ENCODE peak calls at places on chromosome 9, in six cellular contexts. H, F, R, B, M and X are unnamed samples.
A peak's percentile ranks its signal among the peaks of the same experiment; 100 is the strongest.

GRCh38 chr9:35732185-35733108 is at the start of the genes CREB3 and TLN1:
- DNase-seq in R (peak; percentile 97), B (peak; percentile 98), F (peak; percentile 97), H (peak; percentile 97), M (peak; percentile 98), X (no peak)

GRCh38 chr9:72351538-72352453 is 13.2 kb downstream of the ZFAND5 start:
- DNase-seq in F (no peak), R (peak; percentile 16), M (no peak), H (no peak), B (no peak), X (no peak)

GRCh38 chr9:84315278-84315877 is 25.2 kb downstream of the SLC28A3 start:
- DNase-seq in M (peak; percentile 36), R (peak; percentile 14), H (peak; percentile 61), B (peak; percentile 63), F (peak; percentile 41), X (no peak)

GRCh38 chr9:124629600-124629999 is 122.4 kb upstream of the NR5A1 start:
- DNase-seq in H (no peak), R (no peak), M (no peak), F (no peak), B (no peak), X (no peak)

GRCh38 chr9:97525451-97525850 is 24.0 kb downstream of the TMOD1 start:
- DNase-seq in F (no peak), B (no peak), M (no peak), H (no peak), R (no peak), X (no peak)

GRCh38 chr9:120891255-120891954 is 14.4 kb upstream of the PHF19 start:
- DNase-seq in H (no peak), R (no peak), M (peak; percentile 51), F (no peak), B (no peak), X (no peak)

GRCh38 chr9:131485206-131485605 is 17.5 kb upstream of the POMT1 start:
- DNase-seq in R (no peak), B (no peak), F (no peak), M (no peak), H (no peak), X (no peak)

GRCh38 chr9:470041-470781 is 255.5 kb downstream of the DOCK8 start:
- DNase-seq in R (peak; percentile 89), M (peak; percentile 89), B (peak; percentile 94), F (peak; percentile 75), H (peak; percentile 54), X (peak; percentile 58)

GRCh38 chr9:88789785-88790184 is 201.5 kb upstream of the S1PR3 start:
- DNase-seq in H (no peak), F (no peak), R (no peak), M (no peak), B (no peak), X (no peak)

GRCh38 chr9:11158676-11159075 is 545.9 kb upstream of the PTPRD start:
- DNase-seq in M (no peak), R (no peak), B (no peak), H (no peak), F (no peak), X (no peak)
- H3K27ac ChIP-seq in M (no peak overlapping the region), R (no peak overlapping the region), B (no peak overlapping the region), H (no peak overlapping the region), F (no peak overlapping the region), X (no peak overlapping the region)

GRCh38 chr9:114717908-114718486 is 36.0 kb upstream of the TEX48 start:
- DNase-seq in B (no peak), H (no peak), M (no peak), F (no peak), R (no peak), X (no peak)
- H3K27me3 ChIP-seq in B (no peaks in the 10 kb centered on the region), H (peaks cover 30% of the 10 kb centered on the region), M (no peaks in the 10 kb centered on the region), F (peaks cover 9% of the 10 kb centered on the region), R (peaks cover 20% of the 10 kb centered on the region), X (peaks cover 2% of the 10 kb centered on the region)

GRCh38 chr9:100108572-100108971 is 9.5 kb downstream of the INVS start:
- DNase-seq in R (no peak), B (no peak), M (no peak), H (no peak), F (no peak), X (no peak)

GRCh38 chr9:100111235-100111634 is 12.2 kb downstream of the INVS start:
- DNase-seq in R (peak; percentile 83), M (no peak), B (no peak), H (no peak), F (peak; percentile 78), X (no peak)

GRCh38 chr9:100105861-100106260 is 6.8 kb downstream of the INVS start:
- DNase-seq in B (no peak), M (no peak), H (no peak), F (no peak), R (no peak), X (no peak)

GRCh38 chr9:100104314-100104713 is 5.3 kb downstream of the INVS start:
- DNase-seq in H (no peak), F (no peak), M (no peak), R (no peak), B (no peak), X (no peak)

DNA sequence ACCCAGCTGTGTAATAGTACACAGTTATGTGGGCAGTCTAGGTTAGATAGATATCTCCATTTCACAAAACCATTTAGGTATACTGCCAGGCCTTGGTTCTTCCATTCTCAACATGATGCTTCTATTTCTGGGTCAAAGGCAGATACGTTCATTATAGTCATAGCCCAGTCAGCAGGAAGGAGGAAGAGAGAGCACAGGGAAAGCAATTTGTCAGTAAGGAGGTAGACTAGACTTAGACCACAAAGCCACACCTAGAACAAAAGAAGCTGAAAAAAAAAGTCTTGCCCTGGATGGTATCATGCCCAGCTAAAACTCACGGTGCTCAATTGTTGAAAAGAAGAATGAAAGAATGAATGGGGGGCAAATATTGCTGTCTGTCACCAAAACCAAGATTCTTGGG is 7.6 kb downstream of the INVS start:
- DNase-seq in R (no peak), H (no peak), B (no peak), M (no peak), F (no peak), X (no peak)
- H3K27ac ChIP-seq in R (no peak overlapping the region), H (no peak overlapping the region), B (no peak overlapping the region), M (no peak overlapping the region), F (no peak overlapping the region), X (no peak overlapping the region)

GRCh38 chr9:135080286-135081263 is 6.9 kb upstream of the OLFM1 start:
- DNase-seq in F (peak; percentile 4), R (no peak), B (peak; percentile 60), H (no peak), M (no peak), X (no peak)
- H3K27me3 ChIP-seq in F (peaks cover 4% of the 10 kb centered on the region), R (peaks cover 10% of the 10 kb centered on the region), B (no peaks in the 10 kb centered on the region), H (peaks cover 34% of the 10 kb centered on the region), M (no peaks in the 10 kb centered on the region), X (no peaks in the 10 kb centered on the region)

GRCh38 chr9:132789706-132790105 is 88.4 kb downstream of the AK8 start:
- DNase-seq in H (no peak), R (no peak), B (no peak), M (no peak), F (no peak), X (no peak)
- H3K27ac ChIP-seq in H (no peak overlapping the region), R (no peak overlapping the region), B (no peak overlapping the region), M (no peak overlapping the region), F (no peak overlapping the region), X (no peak overlapping the region)